ENCODE peak calls at places on chromosome 3, in seven cellular contexts. Y, Z, F, A, G, H and R are unnamed samples.

GRCh38 chr3:150393745-150394144 is 14.4 kb upstream of the TSC22D2 start:
- DNase-seq in Y (no peak), Z (no peak), F (no peak), A (no peak), G (no peak), H (no peak), R (no peak)

GRCh38 chr3:98039322-98040024 is 4.4 kb upstream of the GABRR3 start:
- DNase-seq in Y (peak), Z (peak), F (peak), A (peak), G (peak), H (peak), R (peak)

GRCh38 chr3:82493858-82494257 is 732.4 kb upstream of the GBE1 start:
- DNase-seq in Y (no peak), Z (no peak), F (no peak), A (no peak), G (no peak), H (peak), R (no peak)

GRCh38 chr3:20323307-20323927 is 137.4 kb upstream of the SGO1 start:
- DNase-seq in Y (no peak), Z (peak), F (no peak), A (no peak), G (no peak), H (no peak), R (no peak)

GRCh38 chr3:180383332-180384020 is 218.5 kb upstream of the TTC14 start:
- DNase-seq in Y (no peak), Z (no peak), F (no peak), A (no peak), G (peak), H (no peak), R (no peak)

GRCh38 chr3:197802505-197803459 is 11.7 kb downstream of the LRCH3 start:
- DNase-seq in Y (no peak), Z (no peak), F (no peak), A (peak), G (peak), H (no peak), R (no peak)

GRCh38 chr3:143329567-143330164 is 210.1 kb downstream of the CHST2 start:
- DNase-seq in Y (no peak), Z (no peak), F (no peak), A (no peak), G (no peak), H (no peak), R (no peak)

GRCh38 chr3:85710490-85710889 is 751.7 kb downstream of the CADM2 start:
- DNase-seq in Y (no peak), Z (no peak), F (no peak), A (no peak), G (peak), H (no peak), R (no peak)

GRCh38 chr3:65751123-65751700 is 287.5 kb downstream of the MAGI1 start:
- DNase-seq in Y (no peak), Z (peak), F (no peak), A (peak), G (peak), H (peak), R (no peak)

GRCh38 chr3:55246016-55246415 is 241.1 kb downstream of the WNT5A start:
- DNase-seq in Y (no peak), Z (no peak), F (peak), A (no peak), G (no peak), H (no peak), R (no peak)

GRCh38 chr3:157263027-157263426 is 103.1 kb upstream of the CCNL1 start:
- DNase-seq in Y (no peak), Z (no peak), F (no peak), A (no peak), G (no peak), H (no peak), R (no peak)

GRCh38 chr3:107235193-107235922 is 141.9 kb upstream of the CCDC54 start:
- DNase-seq in Y (no peak), Z (no peak), F (no peak), A (no peak), G (peak), H (no peak), R (no peak)
- H3K4me3 ChIP-seq in Y (peak), Z (no peak), F (peak), A (no peak), G (peak), H (no peak), R (no peak)

DNA sequence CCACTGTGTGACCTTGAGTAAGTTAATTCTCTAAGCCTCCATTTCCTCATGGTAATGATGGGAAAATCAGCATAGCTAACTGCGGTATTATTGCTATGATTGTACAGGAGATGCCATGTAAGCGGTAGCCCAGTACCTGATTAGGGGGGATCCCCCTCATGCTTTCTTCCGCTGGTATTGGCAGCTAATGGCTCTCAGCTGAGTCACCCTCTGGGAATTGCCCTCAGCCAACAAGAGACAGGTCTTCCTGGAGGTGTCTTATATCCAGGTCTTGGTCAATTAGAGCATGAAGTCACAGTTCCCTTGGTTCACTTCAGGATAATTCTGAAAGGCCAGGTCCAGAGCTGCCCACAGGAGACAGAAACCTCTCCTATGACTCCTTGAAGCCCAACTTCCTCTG is 724.7 kb upstream of the ZNF385D start:
- DNase-seq in Y (no peak), Z (no peak), F (no peak), A (no peak), G (no peak), H (peak), R (no peak)
- H3K4me3 ChIP-seq in Y (no peak), Z (no peak), F (no peak), A (no peak), G (no peak), H (no peak), R (no peak)

GRCh38 chr3:186988806-186989205 is 58.5 kb downstream of the ST6GAL1 start:
- DNase-seq in Y (no peak), Z (no peak), F (no peak), A (peak), G (no peak), H (peak), R (no peak)
- H3K4me3 ChIP-seq in Y (no peak), Z (no peak), F (no peak), A (peak), G (no peak), H (no peak), R (no peak)

GRCh38 chr3:40584625-40585189 is 59.9 kb downstream of the ZNF621 start:
- DNase-seq in Y (peak), Z (peak), F (no peak), A (peak), G (peak), H (peak), R (peak)
- H3K4me3 ChIP-seq in Y (no peak), Z (no peak), F (no peak), A (no peak), G (peak), H (no peak), R (no peak)

DNA sequence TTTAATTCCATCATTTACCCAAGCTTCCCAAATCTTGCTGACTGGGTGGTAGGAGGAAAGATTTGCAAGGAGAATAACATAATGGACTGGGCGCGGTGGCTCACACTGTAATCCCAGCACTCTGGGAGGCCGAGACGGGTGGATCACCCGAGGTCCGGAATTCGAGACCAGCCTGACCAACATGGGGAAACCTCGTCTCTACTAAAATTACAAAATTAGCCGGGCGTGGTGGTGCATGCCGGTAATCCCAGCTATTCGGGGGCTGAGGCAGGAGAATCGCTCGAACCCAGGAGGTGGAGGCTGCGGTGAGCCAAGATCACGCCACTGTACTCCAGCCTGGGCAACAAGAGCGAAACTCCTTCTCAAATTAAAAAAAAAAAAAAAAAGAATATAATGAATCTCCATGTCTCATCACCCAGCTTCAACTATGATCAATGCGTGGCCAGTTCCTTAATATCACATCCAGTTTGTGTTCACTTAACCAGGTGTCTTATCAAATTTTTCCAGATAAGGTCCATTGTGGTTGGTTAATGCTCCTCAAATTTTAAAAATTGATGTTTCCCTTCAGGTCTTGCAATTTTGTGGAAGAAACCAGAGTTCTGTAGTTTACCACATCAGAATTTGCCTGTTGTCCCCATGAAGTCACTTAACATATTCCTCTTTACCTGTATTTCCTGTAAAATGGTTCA is 1.3 kb upstream of the ABCF3 start:
- DNase-seq in Y (no peak), Z (no peak), F (no peak), A (no peak), G (no peak), H (no peak), R (no peak)
- H3K4me3 ChIP-seq in Y (no peak), Z (peak), F (no peak), A (peak), G (peak), H (no peak), R (peak)

DNA sequence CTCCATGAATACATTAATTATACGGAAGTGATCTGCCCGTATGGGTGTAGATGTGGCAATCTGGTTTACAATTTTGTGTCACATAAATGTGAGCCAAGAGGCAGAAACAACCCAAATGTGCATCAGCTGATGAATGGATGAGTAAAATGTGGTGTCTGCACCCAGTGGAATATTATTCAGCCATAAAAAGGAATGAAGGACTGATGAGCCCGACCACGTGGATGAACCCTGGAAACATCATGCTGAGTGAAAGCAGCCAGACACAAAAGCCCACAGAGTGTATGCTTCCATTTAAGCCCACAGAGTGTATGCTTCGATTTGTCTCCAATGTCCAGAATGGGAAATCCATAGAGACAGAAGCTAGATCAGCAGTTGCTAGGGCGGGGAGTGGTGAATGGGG is 27.6 kb upstream of the FBLN2 start:
- DNase-seq in Y (no peak), Z (no peak), F (no peak), A (no peak), G (no peak), H (no peak), R (no peak)
- H3K4me3 ChIP-seq in Y (no peak), Z (no peak), F (no peak), A (no peak), G (no peak), H (no peak), R (no peak)

GRCh38 chr3:134369861-134370596 is 4.2 kb downstream of the AMOTL2 start:
- DNase-seq in Y (no peak), Z (peak), F (no peak), A (no peak), G (peak), H (no peak), R (no peak)
- H3K4me3 ChIP-seq in Y (peak), Z (peak), F (no peak), A (no peak), G (peak), H (no peak), R (no peak)

GRCh38 chr3:15330031-15330596 is 2.3 kb downstream of the SH3BP5 start:
- DNase-seq in Y (no peak), Z (no peak), F (peak), A (no peak), G (peak), H (peak), R (no peak)
- H3K4me3 ChIP-seq in Y (no peak), Z (peak), F (peak), A (peak), G (peak), H (peak), R (no peak)

GRCh38 chr3:45644063-45644462 is 45.1 kb upstream of the SACM1L start:
- DNase-seq in Y (peak), Z (no peak), F (peak), A (no peak), G (peak), H (no peak), R (no peak)
- H3K4me3 ChIP-seq in Y (no peak), Z (no peak), F (no peak), A (no peak), G (peak), H (no peak), R (no peak)

DNA sequence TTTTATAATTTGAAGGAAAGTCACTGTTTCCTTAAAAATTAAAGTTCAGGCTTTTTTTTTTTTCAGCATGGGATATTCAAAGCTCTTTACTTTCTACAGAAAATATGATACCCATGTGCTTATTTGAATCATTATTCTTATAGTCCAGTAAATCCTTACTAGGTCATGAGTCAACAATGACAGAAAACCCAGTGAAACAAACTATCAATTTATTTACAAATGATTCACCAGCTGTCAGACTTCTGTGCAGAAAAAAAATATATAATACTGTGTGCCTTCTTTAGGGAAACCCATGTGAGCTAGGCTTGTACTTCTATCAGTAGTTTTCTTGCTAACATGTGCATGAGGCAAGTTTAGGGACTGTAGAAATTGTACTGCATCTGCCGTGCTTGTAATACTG is 1.2 kb downstream of the ACP3 start:
- DNase-seq in Y (no peak), Z (no peak), F (no peak), A (no peak), G (peak), H (no peak), R (no peak)
- H3K4me3 ChIP-seq in Y (no peak), Z (no peak), F (no peak), A (peak), G (peak), H (no peak), R (no peak)